ENCODE peak calls at places on chromosomes 5 and 9, in five cellular contexts. Q, A, Z, W and B are unnamed samples.

GRCh38 chr9:4207476-4207875 is 92.4 kb downstream of the GLIS3 start:
- DNase-seq in Z (no peak), Q (no peak), A (no peak), W (no peak), B (no peak)

GRCh38 chr9:12813960-12814876 is 39.4 kb downstream of the LURAP1L start:
- DNase-seq in A (no peak), Q (peak), W (peak), Z (no peak), B (no peak)

GRCh38 chr9:12640021-12640587 is 53.1 kb upstream of the TYRP1 start:
- DNase-seq in Q (peak), A (peak), W (peak), Z (no peak), B (no peak)

GRCh38 chr9:32292611-32293010 is 91.8 kb upstream of the ACO1 start:
- DNase-seq in Q (no peak), Z (no peak), A (no peak), W (no peak), B (no peak)

GRCh38 chr9:98502311-98502975 is 206.3 kb downstream of the GABBR2 start:
- DNase-seq in Q (peak), A (no peak), Z (no peak), W (no peak), B (no peak)

GRCh38 chr9:135728436-135729110 is 26.6 kb downstream of the KCNT1 start:
- DNase-seq in Z (no peak), A (no peak), W (no peak), Q (no peak), B (no peak)

GRCh38 chr5:80804332-80804731 is 149.5 kb upstream of the DHFR start:
- DNase-seq in Z (no peak), A (no peak), Q (peak), W (no peak), B (no peak)

GRCh38 chr5:139061274-139061673 is 136.9 kb downstream of the SIL1 start:
- DNase-seq in Z (no peak), W (no peak), Q (peak), A (no peak), B (no peak)

GRCh38 chr9:92983984-92984589 is 36.8 kb downstream of the FGD3 start:
- DNase-seq in W (no peak), Z (no peak), Q (no peak), A (peak), B (no peak)

GRCh38 chr9:10785255-10785654 is 172.5 kb upstream of the PTPRD start:
- DNase-seq in Z (no peak), W (no peak), Q (no peak), A (no peak), B (no peak)

GRCh38 chr5:61534481-61535267 is 202.6 kb downstream of the ZSWIM6 start:
- DNase-seq in W (peak), Z (no peak), Q (no peak), A (no peak), B (peak)

GRCh38 chr5:137254695-137255094 is 244.4 kb downstream of the SPOCK1 start:
- DNase-seq in A (no peak), W (no peak), Z (no peak), Q (peak), B (no peak)

GRCh38 chr9:122159026-122159924 is at the start of the genes MORN5 and NDUFA8:
- DNase-seq in W (peak), A (peak), Z (peak), Q (peak), B (peak)
- TF ChIP-seq CTCF in W (no peak), A (peak), Z (no peak), Q (peak), B (no peak)

DNA sequence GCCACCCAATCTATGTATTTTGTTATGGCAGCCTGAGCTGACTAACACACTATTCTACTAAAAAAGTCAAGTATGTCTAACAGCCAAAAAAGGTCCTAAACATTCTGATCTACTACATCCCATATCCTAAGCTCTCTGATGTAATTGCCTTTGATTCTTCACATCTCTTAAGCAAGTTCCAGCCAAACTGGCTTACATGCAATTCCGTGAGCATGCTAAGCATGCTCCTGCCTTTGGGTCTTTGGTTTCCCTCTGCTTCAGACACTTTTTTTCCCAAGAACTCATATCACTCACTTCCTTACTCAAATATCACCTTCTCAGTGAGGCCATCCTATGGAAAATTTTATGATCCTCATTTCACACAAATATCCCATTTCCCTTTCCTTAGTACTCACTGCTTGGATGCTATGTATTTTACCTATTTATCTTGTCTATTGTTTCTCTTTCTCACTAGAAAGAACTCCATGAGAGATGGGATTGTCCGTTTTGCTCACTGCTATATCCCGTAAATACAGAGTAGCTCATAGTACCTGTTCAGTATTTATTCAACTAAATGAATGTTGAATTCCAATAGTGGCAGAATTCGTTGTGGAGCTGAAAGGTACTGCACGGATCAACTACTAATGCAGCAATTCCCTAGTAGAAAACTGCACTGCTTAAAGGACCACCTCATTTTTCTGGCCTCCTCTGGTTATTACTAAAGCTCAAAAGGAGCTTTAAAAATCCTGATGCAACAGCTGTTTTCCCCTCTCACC is 2.3 kb upstream of the SLC12A2 start:
- DNase-seq in A (no peak), Z (no peak), W (no peak), Q (peak), B (no peak)
- TF ChIP-seq CTCF in A (peak), Z (peak), W (no peak), Q (peak), B (no peak)

DNA sequence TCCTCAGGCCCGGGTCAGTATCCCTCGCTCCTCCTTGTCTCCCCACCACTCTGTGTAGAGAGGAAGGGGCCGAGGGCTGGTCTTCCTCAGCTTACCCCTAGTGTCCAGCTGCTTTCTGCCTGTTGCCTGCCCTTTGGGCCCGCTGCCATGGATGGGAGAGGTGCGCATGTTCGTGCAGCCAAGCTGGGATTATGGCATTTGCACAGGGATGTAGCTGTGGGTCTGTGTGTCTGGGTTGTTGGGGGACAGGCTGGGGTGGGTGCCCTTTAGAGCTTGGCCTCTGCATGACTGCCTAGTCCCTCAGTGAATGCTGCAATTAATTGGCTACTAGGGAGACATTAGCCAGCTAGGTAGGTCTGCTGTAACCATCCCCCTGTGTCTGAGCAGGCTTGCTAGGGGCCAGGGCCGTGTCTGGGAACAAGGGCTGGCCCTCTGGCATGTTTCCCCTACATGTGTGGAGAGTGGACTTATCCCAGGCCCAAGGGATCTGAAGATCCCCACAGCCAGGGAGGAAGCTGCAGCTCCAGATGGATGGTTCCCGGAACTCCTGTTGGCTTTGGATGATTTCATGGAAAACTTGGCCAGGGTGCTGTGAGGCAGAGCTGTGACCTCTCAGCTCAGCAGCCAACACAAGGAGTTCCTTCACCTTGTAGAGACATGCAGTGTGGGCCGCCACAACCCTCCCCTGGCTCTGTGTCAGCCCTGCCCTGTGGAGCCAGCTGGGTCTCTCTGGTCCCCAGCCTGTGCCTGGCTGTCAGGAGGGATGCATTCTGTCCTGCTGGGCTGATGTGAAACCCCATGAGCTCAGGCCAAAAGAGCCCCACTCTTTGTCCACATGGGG is 161.9 kb downstream of the MACROH2A1 start:
- DNase-seq in Z (no peak), A (no peak), W (no peak), Q (no peak), B (no peak)
- TF ChIP-seq CTCF in Z (no peak), A (no peak), W (no peak), Q (no peak), B (no peak)

GRCh38 chr5:142915840-142916424 is 145.8 kb downstream of the ARHGAP26 start:
- DNase-seq in W (peak), A (peak), Z (peak), Q (peak), B (peak)
- TF ChIP-seq CTCF in W (peak), A (peak), Z (peak), Q (peak), B (peak)

GRCh38 chr9:109143881-109144562 is 23.0 kb downstream of the FRRS1L start:
- DNase-seq in Z (no peak), A (peak), Q (peak), W (peak), B (peak)
- TF ChIP-seq CTCF in Z (peak), A (peak), Q (peak), W (peak), B (no peak)